ENCODE peak calls at places on chromosome 14, in nine cellular contexts. R is fibroblast of pulmonary artery; Y is GOT3; O is hepatocyte; C is hypothalamus; S is NCI-H524 treated with DMSO at 0.1 percent for 48 hours; A is mucosa of gallbladder; N is activated CD8-positive, alpha-beta memory T cell treated with anti-CD3 and anti-CD28 coated beads, Interleukin-2, amount 50 U/mL, for 48 hours; M is colonic mucosa. B is an unnamed sample.

GRCh38 chr14:90281261-90281660 is 24.9 kb downstream of the PSMC1 start:
- DNase-seq in R (peak), Y (no peak), O (no peak), C (no peak), S (no peak), A (no peak), N (no peak), M (no peak), B (no peak)

GRCh38 chr14:42277840-42278239 is 671.2 kb downstream of the LRFN5 start:
- DNase-seq in R (no peak), Y (no peak), O (no peak), C (no peak), S (no peak), A (no peak), N (no peak), M (no peak), B (no peak)

GRCh38 chr14:101899263-101899662 is 65.1 kb upstream of the DYNC1H1 start:
- DNase-seq in R (no peak), Y (no peak), O (no peak), C (no peak), S (no peak), A (no peak), N (no peak), M (no peak), B (no peak)

GRCh38 chr14:90191154-90191553 is 65.2 kb upstream of the PSMC1 start:
- DNase-seq in R (no peak), Y (peak), O (no peak), C (no peak), S (no peak), A (no peak), N (no peak), M (no peak), B (no peak)

GRCh38 chr14:105087308-105087962 is 22.2 kb upstream of the GPR132 start:
- DNase-seq in R (peak), Y (no peak), O (peak), C (peak), S (no peak), A (no peak), N (peak), M (peak), B (no peak)

GRCh38 chr14:77076118-77076631 is 21.9 kb upstream of the CIPC start:
- DNase-seq in R (peak), Y (no peak), O (peak), C (no peak), S (no peak), A (no peak), N (no peak), M (no peak), B (peak)

GRCh38 chr14:51860836-51861583 is 598 bp downstream of the GNG2 start:
- DNase-seq in R (peak), Y (no peak), O (no peak), C (no peak), S (no peak), A (no peak), N (no peak), M (no peak), B (no peak)

GRCh38 chr14:76900406-76901085 is 74.3 kb downstream of the LRRC74A start:
- DNase-seq in R (no peak), Y (no peak), O (no peak), C (no peak), S (no peak), A (no peak), N (no peak), M (no peak), B (no peak)

GRCh38 chr14:36099619-36100018 is 76.9 kb downstream of the PTCSC3 start:
- DNase-seq in R (no peak), Y (no peak), O (no peak), C (no peak), S (no peak), A (no peak), N (no peak), M (no peak), B (no peak)

B was measured in SK-MEL-5.